ENCODE peak calls at places on chromosomes 2 and 18, in five cellular contexts. W, C, P, Z and V are unnamed samples.

GRCh38 chr2:158969162-158969716 is 799 bp downstream of the TANC1 start:
- DNase-seq in C (no peak), Z (peak), W (no peak), P (no peak), V (no peak)

GRCh38 chr2:12855508-12855907 is 138.8 kb downstream of the TRIB2 start:
- DNase-seq in C (no peak), Z (no peak), P (no peak), W (no peak), V (no peak)

GRCh38 chr2:46171441-46171953 is 125.7 kb upstream of the EPAS1 start:
- DNase-seq in P (no peak), Z (no peak), W (no peak), C (no peak), V (no peak)

GRCh38 chr2:47508641-47509040 is 105.7 kb downstream of the MSH2 start:
- DNase-seq in Z (no peak), C (no peak), P (no peak), W (no peak), V (no peak)

GRCh38 chr2:120820263-120820884 is 84.7 kb downstream of the GLI2 start:
- DNase-seq in W (no peak), P (no peak), Z (no peak), C (peak), V (no peak)

GRCh38 chr2:11822746-11823411 is 76.4 kb downstream of the LPIN1 start:
- DNase-seq in C (no peak), Z (no peak), W (no peak), P (no peak), V (no peak)

GRCh38 chr2:100260712-100261620 is 61.3 kb downstream of the LONRF2 start:
- DNase-seq in Z (peak), P (no peak), W (peak), C (peak), V (peak)

GRCh38 chr2:28658369-28658768 is 93.3 kb upstream of the PPP1CB start:
- DNase-seq in Z (no peak), P (no peak), C (no peak), W (no peak), V (no peak)

GRCh38 chr2:135948642-135949355 is 36.6 kb downstream of the DARS1 start:
- DNase-seq in C (no peak), W (no peak), Z (peak), P (no peak), V (no peak)

GRCh38 chr18:79873449-79874110 is 75.8 kb downstream of the KCNG2 start:
- DNase-seq in W (peak), P (no peak), Z (no peak), C (no peak), V (no peak)

GRCh38 chr18:9521770-9522169 is 46.5 kb downstream of the RALBP1 start:
- DNase-seq in W (no peak), Z (no peak), P (no peak), C (no peak), V (no peak)

GRCh38 chr18:32624182-32624723 is 148.6 kb downstream of the KLHL14 start:
- DNase-seq in W (no peak), P (no peak), C (no peak), Z (no peak), V (no peak)

GRCh38 chr2:102119255-102119654 is 23.3 kb upstream of the IL1R1 start:
- DNase-seq in W (no peak), P (no peak), C (no peak), Z (no peak), V (no peak)

GRCh38 chr2:119741868-119742267 is 17.9 kb upstream of the PTPN4 start:
- DNase-seq in W (no peak), P (no peak), Z (no peak), C (no peak), V (no peak)

GRCh38 chr18:50117876-50118275 is 77.1 kb downstream of the MYO5B start:
- DNase-seq in P (no peak), Z (no peak), W (no peak), C (no peak), V (no peak)

GRCh38 chr2:120729410-120730052 is 6.1 kb upstream of the GLI2 start:
- DNase-seq in W (no peak), C (peak), P (no peak), Z (peak), V (peak)

GRCh38 chr2:173021939-173022371 is 53.7 kb upstream of the MAP3K20 start:
- DNase-seq in C (no peak), Z (peak), P (no peak), W (no peak), V (peak)

GRCh38 chr2:121634354-121635307 is 14.6 kb downstream of the CLASP1 start:
- DNase-seq in C (no peak), P (no peak), Z (peak), W (no peak), V (no peak)

GRCh38 chr18:23069481-23069880 is 65.8 kb upstream of the CABLES1 start:
- DNase-seq in C (no peak), Z (no peak), W (no peak), P (no peak), V (no peak)

GRCh38 chr2:75200140-75200985 is 1.0 kb upstream of the TACR1 start:
- DNase-seq in Z (peak), C (peak), W (no peak), P (no peak), V (peak)

GRCh38 chr18:10304853-10305252 is 149.6 kb upstream of the APCDD1 start:
- DNase-seq in Z (no peak), P (no peak), C (no peak), W (peak), V (peak)

GRCh38 chr2:99524056-99524455 is 34.2 kb upstream of the REV1 start:
- DNase-seq in Z (no peak), C (no peak), W (no peak), P (no peak), V (no peak)

GRCh38 chr2:160329196-160329595 is 129.1 kb upstream of the ITGB6 start:
- DNase-seq in W (no peak), C (no peak), P (no peak), Z (no peak), V (no peak)

GRCh38 chr2:201933792-201934229 is 99.8 kb upstream of the FZD7 start:
- DNase-seq in C (no peak), Z (no peak), W (no peak), P (no peak), V (no peak)

GRCh38 chr2:62536873-62537547 is 31.0 kb upstream of the TMEM17 start:
- DNase-seq in W (no peak), P (no peak), C (no peak), Z (no peak), V (no peak)

GRCh38 chr2:16152101-16152927 is 212.0 kb downstream of the MYCN start:
- DNase-seq in P (no peak), C (no peak), W (no peak), Z (no peak), V (no peak)

GRCh38 chr18:77650799-77651385 is 401.2 kb downstream of the GALR1 start:
- DNase-seq in P (peak), Z (peak), C (peak), W (peak), V (peak)

GRCh38 chr2:240202616-240203015 is 62.2 kb upstream of the OTOS start:
- DNase-seq in W (no peak), C (no peak), P (no peak), Z (no peak), V (no peak)

GRCh38 chr2:127641846-127642510 is 4.0 kb upstream of the GPR17 start:
- DNase-seq in P (no peak), C (no peak), W (no peak), Z (no peak), V (no peak)

GRCh38 chr2:221911316-221911715 is 339.2 kb upstream of the EPHA4 start:
- DNase-seq in W (no peak), Z (no peak), P (no peak), C (no peak), V (no peak)

GRCh38 chr2:3287896-3288295 is 89.7 kb downstream of the EIPR1 start:
- DNase-seq in W (no peak), C (no peak), Z (no peak), P (no peak), V (peak)

GRCh38 chr2:234964631-234965461 is 13.0 kb downstream of the SH3BP4 start:
- DNase-seq in W (no peak), C (no peak), Z (no peak), P (no peak), V (no peak)

GRCh38 chr2:190840572-190841172 is 39.9 kb upstream of the GLS start:
- DNase-seq in P (no peak), Z (no peak), C (no peak), W (no peak), V (no peak)

GRCh38 chr2:33607137-33607781 is 8.2 kb upstream of the FAM98A start:
- DNase-seq in Z (no peak), W (no peak), C (no peak), P (no peak), V (no peak)

GRCh38 chr2:185456517-185456916 is 282.1 kb upstream of the FSIP2 start:
- DNase-seq in Z (no peak), C (no peak), P (no peak), W (no peak), V (no peak)

GRCh38 chr2:94873362-94874276 is 2.4 kb downstream of the TEKT4 start:
- DNase-seq in W (no peak), P (peak), C (no peak), Z (no peak), V (no peak)

GRCh38 chr2:94871226-94872087 is at the start of gene TEKT4:
- DNase-seq in W (no peak), Z (no peak), P (no peak), C (no peak), V (peak)

GRCh38 chr2:94872088-94872618 is 923 bp downstream of the TEKT4 start:
- DNase-seq in P (no peak), W (no peak), Z (no peak), C (no peak), V (no peak)

GRCh38 chr2:94874277-94874997 is 3.2 kb downstream of the TEKT4 start:
- DNase-seq in P (peak), C (no peak), W (no peak), Z (peak), V (no peak)

GRCh38 chr2:94872676-94873361 is 1.6 kb downstream of the TEKT4 start:
- DNase-seq in C (no peak), P (peak), W (no peak), Z (no peak), V (no peak)
- TF ChIP-seq POLR2A in C (no peak), P (no peak), W (no peak), Z (no peak), V (no peak)

DNA sequence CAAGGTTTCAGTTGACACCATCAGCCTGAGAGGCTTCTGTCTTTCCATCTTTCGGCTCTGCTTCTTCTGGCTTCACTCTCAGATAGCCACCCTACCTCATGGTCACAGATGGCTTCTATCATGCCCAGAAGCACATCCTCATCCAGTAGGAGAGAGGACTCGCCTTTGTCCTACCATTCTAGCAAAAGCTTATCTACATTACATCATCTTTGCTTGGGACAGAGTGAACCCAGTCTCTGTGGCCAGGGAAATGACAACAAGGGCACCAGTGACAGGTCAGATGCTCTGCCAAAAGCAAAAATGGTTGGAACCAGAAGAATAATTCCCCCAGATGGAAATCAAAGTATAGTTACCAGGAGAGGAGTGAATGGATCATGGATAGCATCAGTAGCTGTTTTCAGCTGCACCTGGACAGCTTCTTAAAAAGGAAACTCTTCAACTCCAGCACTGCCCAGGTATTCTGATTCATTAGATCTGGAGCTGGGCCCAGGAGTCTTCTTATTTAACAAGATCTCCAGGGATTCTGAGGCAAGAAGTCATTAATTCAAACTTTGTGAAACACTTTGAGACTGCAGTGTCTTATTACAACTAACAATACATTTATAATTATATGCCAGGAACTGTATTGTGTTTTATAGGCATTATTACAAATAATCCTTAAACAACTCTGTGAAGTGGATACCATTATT is 257.7 kb upstream of the UBE2E3 start:
- DNase-seq in Z (no peak), P (no peak), C (no peak), W (no peak), V (no peak)
- TF ChIP-seq POLR2A in Z (no peak), P (no peak), C (no peak), W (no peak), V (no peak)

DNA sequence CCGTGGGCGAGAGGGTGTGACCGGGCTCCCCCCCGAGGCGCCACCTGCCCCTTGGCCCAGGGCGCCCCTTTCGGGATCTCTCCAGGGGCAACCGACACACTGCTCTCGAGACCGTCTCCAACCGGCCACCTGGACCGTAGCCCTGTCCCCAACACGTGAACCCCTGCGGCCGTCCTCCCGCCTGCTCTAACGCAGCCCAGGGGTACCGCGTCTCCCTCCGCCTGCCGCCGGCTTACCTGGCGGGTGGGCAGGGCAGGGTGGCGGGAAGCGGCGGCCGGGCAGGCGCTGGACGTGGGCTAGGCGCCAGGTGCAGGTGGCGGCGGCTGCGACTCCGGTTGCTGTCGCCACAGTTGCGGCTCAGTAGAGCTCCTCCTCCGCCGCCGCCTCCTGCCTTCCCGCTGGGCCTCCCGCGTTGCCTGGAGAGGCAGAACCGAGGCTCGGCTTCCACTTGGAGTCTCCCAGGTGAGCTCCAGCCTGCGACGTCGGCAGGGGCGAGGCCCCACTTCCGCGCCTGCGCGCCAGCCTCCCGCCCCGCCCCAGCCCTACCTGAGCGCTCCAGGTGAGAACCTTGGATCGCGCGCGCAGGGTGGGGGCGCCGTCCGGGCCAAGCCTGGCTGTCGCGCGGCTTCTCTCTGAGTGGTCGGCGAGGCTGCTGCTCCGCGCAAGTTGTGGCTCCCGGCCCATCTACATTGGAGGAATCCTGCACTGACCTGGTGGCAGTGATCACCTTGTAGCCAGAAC is at the start of gene GALNT3:
- DNase-seq in Z (no peak), P (peak), C (peak), W (no peak), V (peak)
- TF ChIP-seq POLR2A in Z (no peak), P (no peak), C (no peak), W (no peak), V (no peak)

GRCh38 chr2:24046930-24047702 is at the start of gene WDCP:
- DNase-seq in Z (peak), C (peak), P (peak), W (peak), V (peak)
- TF ChIP-seq POLR2A in Z (peak), C (peak), P (peak), W (peak), V (peak)

DNA sequence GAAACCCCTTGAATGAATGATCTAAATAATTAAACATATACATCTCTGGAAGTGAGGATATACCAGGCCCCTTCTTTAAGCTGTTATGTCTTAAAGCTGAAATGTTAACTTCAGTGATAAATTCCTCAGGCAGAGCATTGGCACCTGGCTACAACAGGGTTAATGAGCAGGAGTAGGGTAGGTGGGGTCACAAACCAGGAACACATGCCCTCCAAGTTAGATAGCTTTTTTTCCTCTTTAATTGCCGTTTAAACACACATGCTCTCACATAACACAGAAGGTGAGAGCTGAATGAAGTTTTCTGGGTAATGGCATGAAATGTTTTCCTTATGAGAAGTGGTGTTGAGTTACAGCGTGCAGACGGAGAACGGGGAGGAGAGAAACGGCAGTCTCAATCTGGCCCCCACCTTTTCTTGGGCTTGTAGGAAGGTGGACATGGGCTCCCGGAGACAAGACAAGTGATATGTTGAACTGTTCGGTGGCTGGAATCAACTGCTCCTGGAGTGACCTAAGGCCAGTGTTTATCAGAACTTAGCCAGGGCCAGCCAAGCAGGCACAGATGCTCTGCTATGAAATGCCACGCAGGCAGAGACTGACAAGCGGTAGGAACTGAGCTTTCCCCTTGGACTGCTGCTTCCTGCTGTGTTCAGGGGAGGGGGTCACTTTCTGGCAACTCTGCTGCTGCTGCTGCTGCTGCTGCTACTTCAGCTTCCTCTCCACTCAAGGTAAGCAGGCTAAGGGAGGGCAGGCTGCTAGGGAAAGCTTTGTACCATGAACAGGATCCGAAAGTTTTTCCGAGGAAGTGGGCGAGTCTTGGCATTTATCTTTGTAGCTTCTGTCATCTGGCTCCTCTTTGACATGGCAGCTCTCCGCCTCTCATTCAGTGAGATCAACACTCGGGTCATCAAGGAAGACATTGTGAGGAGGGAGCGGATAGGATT is at the start of gene GALNT5:
- DNase-seq in P (no peak), W (no peak), Z (peak), C (no peak), V (no peak)
- TF ChIP-seq POLR2A in P (no peak), W (no peak), Z (no peak), C (no peak), V (no peak)

DNA sequence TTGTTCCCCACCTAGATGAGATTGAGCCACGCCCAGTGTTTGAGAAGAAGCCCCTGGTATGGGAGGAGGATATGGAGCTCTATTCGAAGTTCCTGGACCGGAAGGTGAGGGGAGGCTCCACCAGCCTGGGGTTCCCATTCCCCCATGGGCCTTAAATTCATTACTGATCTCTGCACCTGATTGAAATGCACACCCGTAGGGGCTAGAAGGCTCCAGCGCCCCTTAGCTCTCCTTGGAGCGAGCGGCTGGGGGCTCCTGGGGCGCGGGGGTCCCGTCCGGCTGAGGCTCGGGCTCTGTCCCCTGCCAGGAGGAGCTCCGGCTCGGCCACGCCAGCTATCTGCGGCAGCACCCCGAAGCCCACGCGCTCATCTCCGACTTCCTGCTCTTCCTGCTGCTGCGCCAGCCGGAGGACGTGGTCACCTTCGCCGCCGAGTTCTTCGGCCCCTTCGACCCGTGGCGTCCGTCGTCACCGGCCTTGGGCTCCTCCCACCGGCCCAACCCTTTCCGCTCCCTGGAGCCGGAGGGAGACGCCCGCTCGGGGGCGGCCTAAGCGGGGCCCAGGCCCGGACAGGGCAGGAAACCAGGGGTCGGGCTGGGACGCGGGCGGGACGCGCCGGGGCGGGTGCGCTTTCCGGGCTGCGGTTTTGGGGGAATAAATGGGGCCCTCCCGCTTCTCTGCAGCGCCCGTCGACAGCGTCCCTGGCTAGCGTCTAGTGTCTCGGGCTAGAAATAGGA is 10.9 kb downstream of the CATIP start:
- DNase-seq in Z (peak), C (peak), W (peak), P (peak), V (peak)
- TF ChIP-seq POLR2A in Z (peak), C (peak), W (peak), P (peak), V (peak)